ENCODE peak calls at places on chromosomes 12 and 14, in four cellular contexts. J is CD8-positive, alpha-beta memory T cell; X is psoas muscle; C is fibroblast of lung. K is an unnamed sample.

GRCh38 chr12:54723653-54724256 is 75.6 kb upstream of the DCD start:
- DNase-seq in X (no peak), C (peak; percentile 17), J (peak; percentile 26), K (no peak)

GRCh38 chr14:77659822-77660221 is 43.4 kb upstream of the SPTLC2 start:
- DNase-seq in C (peak; percentile 14), X (no peak), J (no peak), K (no peak)

GRCh38 chr12:53160000-53160399 is 20.5 kb upstream of the ZNF740 start:
- DNase-seq in C (no peak), J (no peak), X (no peak), K (no peak)

GRCh38 chr14:88422919-88423318 is 37.5 kb downstream of the SPATA7 start:
- DNase-seq in C (peak; percentile 56), J (no peak), X (no peak), K (no peak)

GRCh38 chr14:75249251-75249957 is 29.2 kb upstream of the FOS start:
- DNase-seq in C (no peak), J (peak; percentile 96), X (peak; percentile 68), K (no peak)

GRCh38 chr14:54738009-54738408 is 164.6 kb downstream of the GCH1 start:
- DNase-seq in C (no peak), X (peak; percentile 44), J (no peak), K (peak; percentile 52)

GRCh38 chr12:117966511-117966910 is 2.3 kb downstream of the KSR2 start:
- DNase-seq in J (no peak), X (no peak), C (no peak), K (no peak)

GRCh38 chr14:29240046-29240445 is 473.5 kb downstream of the FOXG1 start:
- DNase-seq in C (peak; percentile 79), X (no peak), J (no peak), K (no peak)

GRCh38 chr12:65761301-65761700 is 63.0 kb upstream of the HMGA2 start:
- DNase-seq in C (no peak), J (no peak), X (no peak), K (no peak)

GRCh38 chr14:105837349-105838063 is 311.1 kb downstream of the TMEM121 start:
- DNase-seq in J (no peak), X (no peak), C (no peak), K (no peak)

GRCh38 chr12:77685112-77685511 is 145.6 kb upstream of the NAV3 start:
- DNase-seq in C (peak; percentile 89), J (no peak), X (peak; percentile 43), K (peak; percentile 71)

GRCh38 chr12:44078273-44078672 is 242.4 kb downstream of the TMEM117 start:
- DNase-seq in J (no peak), X (no peak), C (no peak), K (no peak)

GRCh38 chr12:132807295-132808222 is 21.1 kb downstream of the GOLGA3 start:
- DNase-seq in C (no peak), J (no peak), X (no peak), K (no peak)

GRCh38 chr12:13182881-13183280 is 13.6 kb upstream of the EMP1 start:
- DNase-seq in J (no peak), X (no peak), C (no peak), K (no peak)

GRCh38 chr12:13183621-13184020 is 12.9 kb upstream of the EMP1 start:
- DNase-seq in J (no peak), X (no peak), C (no peak), K (no peak)

GRCh38 chr12:13178568-13179158 is 17.9 kb upstream of the EMP1 start:
- DNase-seq in X (peak; percentile 63), C (no peak), J (no peak), K (no peak)

GRCh38 chr12:13179159-13180074 is 17.1 kb upstream of the EMP1 start:
- DNase-seq in C (peak; percentile 66), X (peak; percentile 68), J (peak; percentile 9), K (no peak)

DNA sequence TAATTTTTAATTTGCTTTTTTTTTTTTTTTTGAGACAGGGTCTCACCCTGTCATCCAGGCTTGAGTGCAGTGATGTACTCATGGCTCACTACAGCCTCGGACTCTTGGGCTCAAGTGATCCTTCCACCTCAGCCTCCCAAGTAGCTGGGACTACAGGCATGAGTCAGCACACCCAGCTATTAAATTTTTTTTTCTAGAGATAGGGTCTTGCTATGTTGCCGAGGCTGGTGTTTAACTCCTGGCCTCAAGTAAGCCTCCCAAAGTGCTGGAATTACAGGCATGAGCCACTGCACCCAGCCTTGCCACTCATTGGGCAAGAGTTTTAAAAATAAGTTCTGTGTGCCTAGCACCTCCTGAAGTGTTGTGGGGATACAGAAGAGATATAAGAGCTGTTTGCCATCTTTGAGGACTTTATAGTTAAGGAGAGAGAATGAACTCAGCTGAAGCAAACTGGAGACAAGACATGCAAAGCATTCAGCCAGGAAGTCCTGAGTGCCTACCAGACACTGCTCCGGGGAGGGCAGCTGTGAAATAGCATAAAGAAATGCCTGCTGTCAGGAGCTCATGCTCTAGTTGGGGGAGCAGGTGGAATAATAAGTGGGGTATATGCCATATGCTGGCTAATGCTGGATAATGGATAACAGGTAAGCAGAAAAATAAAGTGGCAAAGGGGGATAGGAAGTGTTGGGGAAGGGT is 15.0 kb upstream of the EMP1 start:
- DNase-seq in J (no peak), X (no peak), C (no peak), K (no peak)
- H3K4me1 ChIP-seq in J (peaks cover 18% of the 10 kb centered on the region), X (peaks cover 4% of the 10 kb centered on the region), C (peaks cover 9% of the 10 kb centered on the region), K (peaks cover 28% of the 10 kb centered on the region)

DNA sequence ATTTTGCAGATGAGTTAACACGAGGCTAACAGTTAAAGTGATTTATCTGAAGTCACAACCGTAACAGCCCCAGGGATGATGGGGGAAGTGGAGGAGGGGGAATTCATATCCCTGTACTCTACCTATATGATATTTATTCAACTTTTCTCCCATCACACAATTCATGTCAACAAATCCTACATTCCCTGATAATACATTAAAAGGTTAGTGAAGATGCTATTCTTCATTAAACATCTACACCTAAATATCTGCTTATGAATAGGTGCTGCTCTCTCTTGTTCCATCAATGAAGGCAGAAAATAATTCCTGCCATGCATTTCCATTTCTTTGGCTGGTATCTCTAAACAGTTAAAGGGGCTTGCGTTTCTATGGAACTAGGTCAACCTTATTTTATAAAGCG is 6.8 kb downstream of the YBX3 start:
- DNase-seq in J (no peak), X (no peak), C (no peak), K (no peak)
- H3K4me3 ChIP-seq in J (no peak overlapping the region), X (peak overlapping the region; percentile 94), C (peak overlapping the region; percentile 96), K (no peak overlapping the region)

DNA sequence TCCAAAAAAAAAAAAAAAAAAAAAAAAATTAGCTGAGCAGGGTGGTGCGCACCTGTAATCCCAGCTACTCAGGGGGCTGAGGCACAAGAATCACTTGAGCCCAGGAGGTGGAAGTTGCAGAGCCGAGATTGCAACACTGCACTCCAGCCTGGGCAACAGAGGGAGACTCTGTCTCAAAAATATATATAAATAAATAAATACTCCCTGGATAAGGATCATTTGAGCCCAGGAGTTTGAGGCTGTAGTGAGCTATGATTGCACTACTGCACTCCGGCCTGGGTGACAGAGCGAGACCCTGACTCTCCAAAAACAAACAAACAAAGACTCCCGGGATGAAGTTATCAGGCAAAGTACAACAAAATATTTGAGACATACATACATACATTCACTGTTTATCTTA is 3.3 kb upstream of the NAA25 start:
- DNase-seq in X (no peak), C (no peak), J (no peak), K (peak; percentile 52)
- H3K4me1 ChIP-seq in X (peaks cover 10% of the 10 kb centered on the region), C (peaks cover 6% of the 10 kb centered on the region), J (peaks cover 17% of the 10 kb centered on the region), K (peaks cover 29% of the 10 kb centered on the region)

GRCh38 chr14:98924046-98924445 is 348.0 kb downstream of the BCL11B start:
- DNase-seq in X (no peak), C (no peak), J (no peak), K (no peak)

GRCh38 chr14:98923596-98923995 is 348.4 kb downstream of the BCL11B start:
- DNase-seq in X (no peak), C (no peak), J (no peak), K (no peak)

GRCh38 chr14:98926151-98926550 is 345.8 kb downstream of the BCL11B start:
- DNase-seq in C (no peak), X (no peak), J (no peak), K (no peak)

GRCh38 chr14:98926802-98927201 is 345.2 kb downstream of the BCL11B start:
- DNase-seq in X (no peak), C (peak; percentile 17), J (no peak), K (no peak)

DNA sequence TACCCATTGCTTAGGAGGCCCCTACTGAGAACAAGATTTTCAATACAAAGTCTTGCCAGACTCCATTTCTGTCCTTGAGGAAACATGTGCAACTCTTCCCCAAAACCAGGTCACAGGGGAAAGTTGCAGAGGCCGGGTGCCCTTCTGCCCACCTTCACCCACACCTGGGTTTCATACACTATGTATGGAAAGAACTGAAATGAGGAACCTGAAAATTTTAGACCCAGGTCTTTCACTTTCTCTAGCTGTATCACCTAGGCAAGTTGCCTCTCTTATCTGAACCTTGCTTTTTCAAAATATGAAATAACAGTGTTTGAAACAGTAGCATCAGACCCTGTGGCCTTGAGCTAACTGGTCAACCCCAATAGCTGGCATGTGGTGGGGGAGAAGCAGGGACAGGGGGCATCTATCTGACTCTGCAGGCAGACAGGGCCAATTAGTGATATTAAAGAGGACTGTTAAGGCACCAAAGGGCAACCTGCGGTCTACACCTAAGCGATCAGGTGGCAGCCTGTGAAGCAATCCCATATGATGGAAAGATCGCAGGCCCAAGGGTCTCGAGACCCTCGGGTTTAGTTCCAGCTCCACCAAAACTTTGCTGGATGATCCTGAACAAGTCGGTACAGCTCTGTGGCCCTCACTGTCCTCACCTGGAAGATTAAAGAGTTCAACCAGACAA is 346.5 kb downstream of the BCL11B start:
- DNase-seq in J (no peak), X (no peak), C (no peak), K (no peak)
- H3K4me3 ChIP-seq in J (peak overlapping the region; percentile 44), X (no peak overlapping the region), C (no peak overlapping the region), K (no peak overlapping the region)

GRCh38 chr14:92473947-92474535 is 39.5 kb upstream of the RIN3 start:
- DNase-seq in J (no peak), C (no peak), X (no peak), K (no peak)

GRCh38 chr14:92472860-92473259 is 40.7 kb upstream of the RIN3 start:
- DNase-seq in X (no peak), J (no peak), C (no peak), K (peak; percentile 59)

GRCh38 chr14:92475037-92475436 is 38.5 kb upstream of the RIN3 start:
- DNase-seq in C (no peak), J (no peak), X (no peak), K (peak; percentile 43)

GRCh38 chr14:92471919-92472318 is 41.7 kb upstream of the RIN3 start:
- DNase-seq in J (no peak), X (no peak), C (peak; percentile 76), K (peak; percentile 52)

GRCh38 chr14:92473261-92473946 is 40.2 kb upstream of the RIN3 start:
- DNase-seq in J (no peak), X (peak; percentile 80), C (peak; percentile 64), K (peak; percentile 79)
- H3K4me1 ChIP-seq in J (no peaks in the 10 kb centered on the region), X (no peaks in the 10 kb centered on the region), C (peaks cover 27% of the 10 kb centered on the region), K (peaks cover 13% of the 10 kb centered on the region)

GRCh38 chr12:116078396-116078795 is 199.1 kb downstream of the MED13L start:
- DNase-seq in X (no peak), J (no peak), C (no peak), K (no peak)
- H3K4me3 ChIP-seq in X (no peak overlapping the region), J (no peak overlapping the region), C (no peak overlapping the region), K (no peak overlapping the region)